ENCODE peak calls at places on chromosomes 11 and 22, in six cellular contexts. H is HCT116, G is SK-N-SH, A is GM12878, N is HepG2, S is K562. W is an unnamed sample.

GRCh38 chr11:18309691-18310090 is 12.2 kb downstream of the HPS5 start:
- DNase-seq in G (no peak), N (no peak), S (no peak), A (no peak), H (no peak), W (no peak)

GRCh38 chr22:24554316-24555159 is at the start of gene GUCD1:
- DNase-seq in A (no peak), G (no peak), S (no peak), N (no peak), H (no peak), W (no peak)

GRCh38 chr11:111652184-111652583 is 49.9 kb downstream of the SIK2 start:
- DNase-seq in A (no peak), N (no peak), S (no peak), G (no peak), H (no peak), W (no peak)

GRCh38 chr22:47553436-47553835 is 791.0 kb downstream of the TBC1D22A start:
- DNase-seq in S (no peak), H (no peak), N (no peak), A (no peak), G (no peak), W (no peak)

GRCh38 chr11:58028687-58029411 is 1.9 kb upstream of the OR6Q1 start:
- DNase-seq in S (no peak), A (no peak), N (no peak), H (no peak), G (no peak), W (no peak)

GRCh38 chr22:35218079-35218478 is 39.2 kb upstream of the HMGXB4 start:
- DNase-seq in H (no peak), G (no peak), A (no peak), S (no peak), N (no peak), W (no peak)

GRCh38 chr11:10550503-10550902 is 9.5 kb upstream of the RNF141 start:
- DNase-seq in N (peak), S (no peak), H (no peak), A (no peak), G (no peak), W (no peak)

GRCh38 chr11:9815486-9816136 is 151.7 kb downstream of the SWAP70 start:
- DNase-seq in H (no peak), A (no peak), S (no peak), N (no peak), G (no peak), W (peak)

GRCh38 chr11:65607614-65608426 is 6.2 kb downstream of the MAP3K11 start:
- DNase-seq in G (no peak), S (no peak), A (no peak), N (no peak), H (no peak), W (no peak)

GRCh38 chr11:78476066-78476465 is 58.4 kb upstream of the GAB2 start:
- DNase-seq in N (no peak), S (no peak), H (no peak), G (no peak), A (no peak), W (no peak)

GRCh38 chr11:102286292-102286691 is 31.0 kb upstream of the BIRC3 start:
- DNase-seq in A (no peak), S (no peak), G (no peak), N (no peak), H (no peak), W (no peak)

GRCh38 chr22:49790912-49791311 is 36.8 kb downstream of the BRD1 start:
- DNase-seq in A (no peak), S (no peak), H (no peak), N (no peak), G (no peak), W (no peak)

GRCh38 chr22:21074092-21074715 is 28.5 kb downstream of the LRRC74B start:
- DNase-seq in H (peak), N (no peak), S (no peak), G (no peak), A (no peak), W (peak)

GRCh38 chr11:5004429-5005274 is 10.0 kb downstream of the OR51L1 start:
- DNase-seq in G (peak), N (peak), A (no peak), H (peak), S (peak), W (peak)
- TF ChIP-seq SIN3A in G (no peak), N (no peak), A (no peak), H (no peak), S (no peak), W (no peak)

GRCh38 chr11:68373189-68373809 is 60.9 kb downstream of the LRP5 start:
- DNase-seq in G (peak), A (no peak), S (no peak), H (no peak), N (no peak), W (no peak)
- TF ChIP-seq REST in G (peak), A (no peak), S (no peak), H (no peak), N (no peak), W (no peak)

DNA sequence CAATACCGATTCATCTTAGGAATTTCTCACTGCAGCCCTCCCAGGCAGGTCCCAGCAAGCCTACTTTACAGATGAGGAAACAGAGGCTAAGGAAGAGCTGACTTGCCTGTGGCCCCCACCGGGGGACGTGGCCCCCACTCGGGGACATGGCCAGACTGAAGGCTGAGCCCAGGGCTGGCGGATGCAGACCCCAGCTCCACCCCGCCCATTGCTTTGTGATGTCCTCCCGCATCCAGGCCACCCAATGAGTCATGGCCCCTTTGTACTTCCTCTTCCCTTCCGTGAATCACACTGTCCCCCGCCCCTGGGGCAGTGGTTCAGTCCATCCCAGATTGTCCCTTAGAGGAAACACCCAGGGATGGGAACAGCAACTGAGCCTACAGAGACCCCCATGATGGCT is 116.0 kb upstream of the ANO1 start:
- DNase-seq in A (no peak), N (no peak), S (peak), H (peak), G (no peak), W (no peak)
- TF ChIP-seq SIN3A in A (no peak), N (no peak), S (no peak), H (no peak), G (no peak), W (no peak)

DNA sequence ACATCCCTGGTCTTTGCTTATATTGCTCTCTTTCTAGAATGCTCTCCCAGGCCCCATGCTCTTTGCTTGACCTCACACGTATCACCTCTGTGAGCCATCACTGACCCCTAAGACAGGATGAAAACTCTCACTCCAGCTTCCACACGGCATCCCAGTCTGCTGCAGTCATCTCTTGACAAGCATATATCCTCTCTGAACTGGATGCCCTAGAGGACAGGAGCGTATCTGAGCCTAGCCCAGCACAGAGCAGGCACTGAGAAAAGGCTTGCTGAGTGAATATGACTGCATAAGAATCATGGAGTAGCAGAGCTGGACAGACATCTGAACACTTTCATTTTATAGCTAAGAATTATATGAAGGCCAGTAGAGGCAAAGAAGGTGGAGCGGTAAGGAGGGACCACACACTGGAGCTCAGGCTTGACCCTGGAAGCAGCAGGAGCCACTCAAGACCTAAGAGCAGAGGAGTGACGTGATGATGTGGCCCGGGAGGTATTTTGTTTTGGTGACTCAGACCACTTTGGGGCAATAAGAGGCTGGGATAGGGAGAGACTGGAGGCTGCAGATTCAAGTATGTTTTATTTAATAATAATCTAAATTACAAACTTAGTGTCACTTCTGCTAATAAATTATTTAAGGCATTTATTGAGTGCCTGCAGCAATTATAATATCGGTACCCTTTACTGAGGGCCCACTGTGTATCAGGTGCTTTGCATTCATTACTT is 42.7 kb downstream of the MAP6 start:
- DNase-seq in S (no peak), H (no peak), A (no peak), G (no peak), N (no peak), W (no peak)
- TF ChIP-seq REST in S (no peak), H (no peak), A (no peak), G (no peak), N (no peak), W (no peak)

DNA sequence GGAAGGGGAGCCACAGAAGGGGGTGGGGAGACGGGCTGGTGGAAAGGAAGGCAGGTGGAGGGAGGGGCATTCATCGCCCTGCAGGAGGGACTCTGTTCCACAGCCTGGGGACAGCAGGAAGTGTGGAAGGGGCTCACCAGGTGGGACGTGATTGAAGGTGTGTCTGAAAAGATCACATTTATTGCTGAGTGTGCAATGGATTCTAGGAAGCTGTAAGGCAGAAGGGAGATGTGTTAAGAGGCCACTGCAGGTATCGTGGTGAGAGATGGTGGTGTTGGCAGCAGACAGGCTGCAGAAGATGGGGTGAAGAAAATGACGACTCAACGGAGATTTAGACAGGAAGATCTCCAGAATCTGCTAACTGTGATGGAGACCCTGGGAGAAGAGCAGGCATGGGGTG is 537.4 kb downstream of the MN1 start:
- DNase-seq in N (no peak), A (no peak), H (no peak), S (no peak), G (no peak), W (no peak)
- TF ChIP-seq SIN3A in N (no peak), A (no peak), H (no peak), S (no peak), G (no peak), W (no peak)

GRCh38 chr11:63867511-63867910 is 28.6 kb downstream of the MARK2 start:
- DNase-seq in H (no peak), G (no peak), S (no peak), N (no peak), A (no peak), W (no peak)

GRCh38 chr11:63868399-63869064 is 29.6 kb downstream of the MARK2 start:
- DNase-seq in H (no peak), G (no peak), N (no peak), A (no peak), S (no peak), W (no peak)

GRCh38 chr11:63869171-63869591 is 30.3 kb downstream of the MARK2 start:
- DNase-seq in N (no peak), S (no peak), G (no peak), A (no peak), H (no peak), W (no peak)

GRCh38 chr11:63862923-63863322 is 24.0 kb downstream of the MARK2 start:
- DNase-seq in A (no peak), N (peak), H (no peak), G (no peak), S (no peak), W (no peak)

GRCh38 chr11:63866211-63866610 is 27.3 kb downstream of the MARK2 start:
- DNase-seq in G (no peak), S (peak), H (no peak), A (peak), N (no peak), W (no peak)
- TF ChIP-seq REST in G (no peak), S (no peak), H (no peak), A (no peak), N (no peak), W (no peak)

DNA sequence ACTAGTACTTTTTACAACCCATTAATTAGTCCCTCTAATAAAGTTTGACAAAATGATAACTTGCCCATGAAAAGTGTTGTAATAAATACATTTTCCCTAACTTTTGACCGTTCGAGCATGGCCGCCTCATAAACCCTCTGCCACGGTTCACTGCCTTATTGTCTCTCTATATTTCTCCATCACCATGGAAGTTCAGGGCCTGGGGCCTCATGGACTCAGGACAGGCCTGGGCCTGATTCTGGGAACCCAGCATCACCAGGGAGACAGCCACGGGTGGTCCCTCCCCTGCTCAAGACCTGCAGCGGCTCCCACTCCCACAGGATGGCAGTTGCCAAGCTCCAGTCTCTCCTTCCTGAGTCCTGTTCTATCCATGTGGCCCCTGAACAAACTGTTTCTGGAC is 101.9 kb downstream of the MN1 start:
- DNase-seq in S (no peak), G (peak), H (no peak), A (no peak), N (no peak), W (no peak)
- TF ChIP-seq SIN3A in S (no peak), G (no peak), H (no peak), A (no peak), N (no peak), W (no peak)

GRCh38 chr11:21514298-21514697 is 678.6 kb upstream of the ANO5 start:
- DNase-seq in H (no peak), N (peak), S (peak), G (peak), A (no peak), W (no peak)

GRCh38 chr11:21511835-21512440 is 680.9 kb upstream of the ANO5 start:
- DNase-seq in N (peak), A (no peak), G (peak), H (peak), S (peak), W (peak)
- TF ChIP-seq REST in N (no peak), A (no peak), G (no peak), H (no peak), S (no peak), W (no peak)

GRCh38 chr11:69492201-69492991 is 10.9 kb downstream of the LINC01488 start:
- DNase-seq in N (peak), S (no peak), H (no peak), A (no peak), G (no peak), W (no peak)
- TF ChIP-seq SIN3A in N (no peak), S (no peak), H (no peak), A (no peak), G (no peak), W (no peak)

GRCh38 chr11:1559103-1559951 is 12.7 kb downstream of the DUSP8 start:
- DNase-seq in S (no peak), A (no peak), H (no peak), G (peak), N (no peak), W (peak)
- TF ChIP-seq REST in S (no peak), A (no peak), H (no peak), G (no peak), N (no peak), W (peak)